ENCODE peak calls at places on chromosome 1, in four cellular contexts. One of them, this sample, is unnamed.

GRCh38 chr1:17023103-17023502 is 11.4 kb upstream of the ATP13A2 start:
- DNase-seq in KG1: peak; percentile 31
- DNase-seq in left lung: no peak
- DNase-seq in gastrocnemius medialis: no peak
- DNase-seq in this sample: no peak

GRCh38 chr1:3651011-3651938 is 1.0 kb upstream of the TP73 start:
- DNase-seq in KG1: no peak
- DNase-seq in left lung: peak; percentile 81
- DNase-seq in gastrocnemius medialis: no peak
- DNase-seq in this sample: no peak

GRCh38 chr1:237736372-237737029 is 154.2 kb downstream of the ZP4 start:
- DNase-seq in KG1: no peak
- DNase-seq in left lung: no peak
- DNase-seq in gastrocnemius medialis: no peak
- DNase-seq in this sample: no peak

GRCh38 chr1:206946261-206946660 is at the start of gene PIGR:
- DNase-seq in KG1: no peak
- DNase-seq in left lung: no peak
- DNase-seq in gastrocnemius medialis: no peak
- DNase-seq in this sample: no peak

GRCh38 chr1:228933753-228934152 is 198.5 kb downstream of the RHOU start:
- DNase-seq in KG1: no peak
- DNase-seq in left lung: no peak
- DNase-seq in gastrocnemius medialis: no peak
- DNase-seq in this sample: no peak

GRCh38 chr1:2977886-2978611 is 43.2 kb upstream of the ACTRT2 start:
- DNase-seq in KG1: no peak
- DNase-seq in left lung: peak; percentile 44
- DNase-seq in gastrocnemius medialis: peak; percentile 3
- DNase-seq in this sample: no peak

GRCh38 chr1:179958359-179958758 is 3.7 kb downstream of the CEP350 start:
- DNase-seq in KG1: no peak
- DNase-seq in left lung: no peak
- DNase-seq in gastrocnemius medialis: peak; percentile 40
- DNase-seq in this sample: no peak

GRCh38 chr1:235468970-235469369 is 35.3 kb downstream of the B3GALNT2 start:
- DNase-seq in KG1: no peak
- DNase-seq in left lung: no peak
- DNase-seq in gastrocnemius medialis: no peak
- DNase-seq in this sample: no peak

GRCh38 chr1:178869114-178869697 is 1.7 kb downstream of the ANGPTL1 start:
- DNase-seq in KG1: no peak
- DNase-seq in left lung: no peak
- DNase-seq in gastrocnemius medialis: no peak
- DNase-seq in this sample: no peak

GRCh38 chr1:153849487-153850185 is 73.1 kb downstream of the GATAD2B start:
- DNase-seq in KG1: peak; percentile 34
- DNase-seq in left lung: no peak
- DNase-seq in gastrocnemius medialis: no peak
- DNase-seq in this sample: peak; percentile 81

GRCh38 chr1:7186382-7187120 is 401.3 kb downstream of the CAMTA1 start:
- DNase-seq in KG1: no peak
- DNase-seq in left lung: no peak
- DNase-seq in gastrocnemius medialis: no peak
- DNase-seq in this sample: no peak

GRCh38 chr1:47351305-47351704 is 17.7 kb downstream of the CMPK1 start:
- DNase-seq in KG1: no peak
- DNase-seq in left lung: no peak
- DNase-seq in gastrocnemius medialis: no peak
- DNase-seq in this sample: no peak

GRCh38 chr1:85282424-85282823 is 6.0 kb upstream of the BCL10 start:
- DNase-seq in KG1: no peak
- DNase-seq in left lung: no peak
- DNase-seq in gastrocnemius medialis: no peak
- DNase-seq in this sample: no peak

GRCh38 chr1:10753279-10753678 is 43.2 kb downstream of the CASZ1 start:
- DNase-seq in KG1: no peak
- DNase-seq in left lung: no peak
- DNase-seq in gastrocnemius medialis: no peak
- DNase-seq in this sample: no peak

GRCh38 chr1:48803474-48803873 is 26.8 kb upstream of the BEND5 start:
- DNase-seq in KG1: no peak
- DNase-seq in left lung: no peak
- DNase-seq in gastrocnemius medialis: no peak
- DNase-seq in this sample: no peak

This sample was measured in SIG-M5.